ENCODE peak calls at places on chromosome 6, in six cellular contexts. One of them, this sample, is unnamed.

GRCh38 chr6:45148278-45148677 is 179.9 kb upstream of the RUNX2 start:
- DNase-seq in lower leg skin: no peak
- DNase-seq in heart right ventricle: no peak
- DNase-seq in AG04450: no peak
- DNase-seq in uterus: no peak
- DNase-seq in A549: no peak
- DNase-seq in this sample: no peak

GRCh38 chr6:158752613-158753012 is 66.6 kb downstream of the EZR start:
- DNase-seq in lower leg skin: no peak
- DNase-seq in heart right ventricle: peak
- DNase-seq in AG04450: no peak
- DNase-seq in uterus: no peak
- DNase-seq in A549: no peak
- DNase-seq in this sample: no peak

GRCh38 chr6:7085911-7086310 is 21.9 kb upstream of the RREB1 start:
- DNase-seq in lower leg skin: no peak
- DNase-seq in heart right ventricle: peak
- DNase-seq in AG04450: no peak
- DNase-seq in uterus: peak
- DNase-seq in A549: no peak
- DNase-seq in this sample: peak

GRCh38 chr6:105993769-105994521 is 92.2 kb upstream of the PRDM1 start:
- DNase-seq in lower leg skin: peak
- DNase-seq in heart right ventricle: peak
- DNase-seq in AG04450: no peak
- DNase-seq in uterus: peak
- DNase-seq in A549: no peak
- DNase-seq in this sample: peak

GRCh38 chr6:129671442-129672344 is 38.3 kb downstream of the ARHGAP18 start:
- DNase-seq in lower leg skin: no peak
- DNase-seq in heart right ventricle: no peak
- DNase-seq in AG04450: no peak
- DNase-seq in uterus: no peak
- DNase-seq in A549: no peak
- DNase-seq in this sample: no peak

GRCh38 chr6:83884523-83884922 is 25.0 kb downstream of the CYB5R4 start:
- DNase-seq in lower leg skin: no peak
- DNase-seq in heart right ventricle: no peak
- DNase-seq in AG04450: no peak
- DNase-seq in uterus: no peak
- DNase-seq in A549: peak
- DNase-seq in this sample: no peak

GRCh38 chr6:130680118-130680517 is 147.1 kb upstream of the SMLR1 start:
- DNase-seq in lower leg skin: no peak
- DNase-seq in heart right ventricle: no peak
- DNase-seq in AG04450: no peak
- DNase-seq in uterus: no peak
- DNase-seq in A549: no peak
- DNase-seq in this sample: no peak

GRCh38 chr6:12408752-12409151 is 118.6 kb downstream of the EDN1 start:
- DNase-seq in lower leg skin: no peak
- DNase-seq in heart right ventricle: no peak
- DNase-seq in AG04450: no peak
- DNase-seq in uterus: no peak
- DNase-seq in A549: no peak
- DNase-seq in this sample: no peak

GRCh38 chr6:159577564-159577963 is 115.5 kb downstream of the SOD2 start:
- DNase-seq in lower leg skin: no peak
- DNase-seq in heart right ventricle: no peak
- DNase-seq in AG04450: no peak
- DNase-seq in uterus: no peak
- DNase-seq in A549: no peak
- DNase-seq in this sample: no peak

GRCh38 chr6:51410453-51410852 is 591.8 kb downstream of the TFAP2B start:
- DNase-seq in lower leg skin: no peak
- DNase-seq in heart right ventricle: no peak
- DNase-seq in AG04450: no peak
- DNase-seq in uterus: no peak
- DNase-seq in A549: no peak
- DNase-seq in this sample: no peak
- H3K4me3 ChIP-seq in lower leg skin: no peak
- H3K4me3 ChIP-seq in heart right ventricle: no peak
- H3K4me3 ChIP-seq in AG04450: no peak
- H3K4me3 ChIP-seq in uterus: no peak
- H3K4me3 ChIP-seq in A549: no peak
- H3K4me3 ChIP-seq in this sample: no peak

DNA sequence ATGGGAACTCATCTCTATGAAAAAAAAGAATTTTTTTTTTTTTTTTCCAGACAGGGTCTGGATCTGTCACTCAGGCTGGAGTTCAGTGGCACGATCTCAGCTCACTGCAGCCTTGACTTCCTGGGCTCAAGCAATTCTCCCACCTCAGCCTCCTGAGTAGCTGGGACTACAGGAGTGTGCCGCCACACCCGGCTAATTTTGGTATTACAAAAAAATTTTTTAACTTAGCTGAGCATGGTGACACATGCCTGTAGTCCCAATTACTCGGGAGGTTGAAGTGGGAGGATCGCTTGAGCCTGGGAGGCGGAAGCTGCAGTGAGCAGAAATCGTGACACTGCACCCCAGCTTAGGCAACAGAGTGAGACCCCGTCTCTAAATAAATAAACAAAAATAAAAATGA is 7.5 kb downstream of the DEF6 start:
- DNase-seq in lower leg skin: no peak
- DNase-seq in heart right ventricle: no peak
- DNase-seq in AG04450: no peak
- DNase-seq in uterus: no peak
- DNase-seq in A549: no peak
- DNase-seq in this sample: no peak
- TF ChIP-seq CTCF in lower leg skin: no peak
- TF ChIP-seq CTCF in heart right ventricle: no peak
- TF ChIP-seq CTCF in AG04450: no peak
- TF ChIP-seq CTCF in uterus: no peak
- TF ChIP-seq CTCF in A549: no peak
- TF ChIP-seq CTCF in this sample: no peak

DNA sequence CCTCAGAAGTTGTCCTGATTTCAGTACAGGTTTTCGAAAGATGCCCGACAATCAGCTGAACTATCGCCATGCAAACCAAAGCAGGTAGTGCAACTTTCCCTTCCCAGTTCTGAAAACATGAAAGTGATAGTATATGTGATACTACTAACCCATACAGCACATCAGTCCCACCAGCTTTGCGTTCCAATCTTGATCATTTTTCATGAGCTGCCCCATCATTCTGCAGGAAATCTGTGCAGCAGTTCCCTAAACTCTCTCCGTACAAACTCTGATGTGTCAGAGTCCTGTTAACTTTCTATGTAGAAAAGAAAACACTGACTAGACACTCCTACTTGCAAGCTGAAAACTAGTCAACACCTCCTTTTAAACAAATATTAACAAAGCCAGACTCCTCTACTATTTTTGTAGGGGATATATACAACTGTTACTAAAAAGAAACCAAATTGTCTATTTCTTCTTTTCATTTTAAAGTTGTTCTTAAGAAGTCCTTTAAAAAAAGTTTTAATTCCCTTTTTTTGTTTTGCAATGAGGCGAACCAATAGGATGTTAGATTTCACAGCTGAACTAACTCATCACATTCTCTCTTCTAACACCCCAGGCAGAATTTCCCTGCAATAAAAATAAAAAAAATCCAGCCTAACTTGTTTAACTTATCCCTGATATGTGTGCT is 99.6 kb upstream of the DST start:
- DNase-seq in lower leg skin: no peak
- DNase-seq in heart right ventricle: no peak
- DNase-seq in AG04450: no peak
- DNase-seq in uterus: no peak
- DNase-seq in A549: no peak
- DNase-seq in this sample: no peak
- H3K4me3 ChIP-seq in lower leg skin: no peak
- H3K4me3 ChIP-seq in heart right ventricle: peak
- H3K4me3 ChIP-seq in AG04450: peak
- H3K4me3 ChIP-seq in uterus: peak
- H3K4me3 ChIP-seq in A549: no peak
- H3K4me3 ChIP-seq in this sample: peak

GRCh38 chr6:49553353-49553752 is 2.9 kb downstream of the C6orf141 start:
- DNase-seq in lower leg skin: no peak
- DNase-seq in heart right ventricle: no peak
- DNase-seq in AG04450: no peak
- DNase-seq in uterus: no peak
- DNase-seq in A549: no peak
- DNase-seq in this sample: no peak
- TF ChIP-seq CTCF in lower leg skin: no peak
- TF ChIP-seq CTCF in heart right ventricle: no peak
- TF ChIP-seq CTCF in AG04450: no peak
- TF ChIP-seq CTCF in uterus: no peak
- TF ChIP-seq CTCF in A549: no peak
- TF ChIP-seq CTCF in this sample: no peak

DNA sequence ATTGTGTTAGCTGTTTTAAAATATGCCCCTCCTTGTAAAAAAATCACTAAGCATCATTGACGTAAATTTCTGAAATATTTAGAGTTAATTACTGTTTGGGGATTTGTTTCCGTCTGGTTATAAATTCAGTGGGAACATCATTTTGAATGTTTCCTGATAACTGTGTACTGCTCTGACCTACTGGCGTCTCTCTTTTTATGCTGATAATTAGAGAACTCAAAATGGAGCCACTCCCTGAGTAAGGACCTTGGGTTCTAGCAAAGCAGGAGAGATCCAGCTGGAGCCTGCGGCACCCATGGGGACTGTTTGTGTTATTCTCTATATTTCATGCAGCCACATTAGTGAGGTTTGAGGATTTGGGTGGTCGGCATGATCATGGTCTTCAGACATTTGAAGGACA is 124.9 kb downstream of the SOBP start:
- DNase-seq in lower leg skin: no peak
- DNase-seq in heart right ventricle: no peak
- DNase-seq in AG04450: no peak
- DNase-seq in uterus: no peak
- DNase-seq in A549: no peak
- DNase-seq in this sample: no peak
- H3K4me3 ChIP-seq in lower leg skin: no peak
- H3K4me3 ChIP-seq in heart right ventricle: no peak
- H3K4me3 ChIP-seq in AG04450: no peak
- H3K4me3 ChIP-seq in uterus: no peak
- H3K4me3 ChIP-seq in A549: no peak
- H3K4me3 ChIP-seq in this sample: no peak

GRCh38 chr6:57190140-57190539 is 18.0 kb downstream of the BAG2 start:
- DNase-seq in lower leg skin: no peak
- DNase-seq in heart right ventricle: no peak
- DNase-seq in AG04450: no peak
- DNase-seq in uterus: no peak
- DNase-seq in A549: no peak
- DNase-seq in this sample: no peak
- TF ChIP-seq CTCF in lower leg skin: no peak
- TF ChIP-seq CTCF in heart right ventricle: peak
- TF ChIP-seq CTCF in AG04450: peak
- TF ChIP-seq CTCF in uterus: peak
- TF ChIP-seq CTCF in A549: peak
- TF ChIP-seq CTCF in this sample: peak

GRCh38 chr6:96015321-96015790 is 418 bp upstream of the FUT9 start:
- DNase-seq in lower leg skin: no peak
- DNase-seq in heart right ventricle: no peak
- DNase-seq in AG04450: no peak
- DNase-seq in uterus: no peak
- DNase-seq in A549: no peak
- DNase-seq in this sample: no peak
- H3K4me3 ChIP-seq in lower leg skin: no peak
- H3K4me3 ChIP-seq in heart right ventricle: no peak
- H3K4me3 ChIP-seq in AG04450: no peak
- H3K4me3 ChIP-seq in uterus: no peak
- H3K4me3 ChIP-seq in A549: no peak
- H3K4me3 ChIP-seq in this sample: no peak

GRCh38 chr6:143536866-143537691 is 25.6 kb upstream of the FUCA2 start:
- DNase-seq in lower leg skin: peak
- DNase-seq in heart right ventricle: peak
- DNase-seq in AG04450: no peak
- DNase-seq in uterus: peak
- DNase-seq in A549: peak
- DNase-seq in this sample: peak
- TF ChIP-seq CTCF in lower leg skin: no peak
- TF ChIP-seq CTCF in heart right ventricle: peak
- TF ChIP-seq CTCF in AG04450: peak
- TF ChIP-seq CTCF in uterus: no peak
- TF ChIP-seq CTCF in A549: peak
- TF ChIP-seq CTCF in this sample: no peak

GRCh38 chr6:137872071-137872470 is 5.0 kb downstream of the TNFAIP3 start:
- DNase-seq in lower leg skin: no peak
- DNase-seq in heart right ventricle: no peak
- DNase-seq in AG04450: no peak
- DNase-seq in uterus: no peak
- DNase-seq in A549: no peak
- DNase-seq in this sample: no peak

GRCh38 chr6:137870286-137870685 is 3.2 kb downstream of the TNFAIP3 start:
- DNase-seq in lower leg skin: no peak
- DNase-seq in heart right ventricle: no peak
- DNase-seq in AG04450: no peak
- DNase-seq in uterus: no peak
- DNase-seq in A549: no peak
- DNase-seq in this sample: no peak

GRCh38 chr6:137869781-137870180 is 2.7 kb downstream of the TNFAIP3 start:
- DNase-seq in lower leg skin: no peak
- DNase-seq in heart right ventricle: no peak
- DNase-seq in AG04450: no peak
- DNase-seq in uterus: no peak
- DNase-seq in A549: no peak
- DNase-seq in this sample: no peak

GRCh38 chr6:137870744-137871247 is 3.7 kb downstream of the TNFAIP3 start:
- DNase-seq in lower leg skin: no peak
- DNase-seq in heart right ventricle: no peak
- DNase-seq in AG04450: no peak
- DNase-seq in uterus: no peak
- DNase-seq in A549: no peak
- DNase-seq in this sample: no peak

DNA sequence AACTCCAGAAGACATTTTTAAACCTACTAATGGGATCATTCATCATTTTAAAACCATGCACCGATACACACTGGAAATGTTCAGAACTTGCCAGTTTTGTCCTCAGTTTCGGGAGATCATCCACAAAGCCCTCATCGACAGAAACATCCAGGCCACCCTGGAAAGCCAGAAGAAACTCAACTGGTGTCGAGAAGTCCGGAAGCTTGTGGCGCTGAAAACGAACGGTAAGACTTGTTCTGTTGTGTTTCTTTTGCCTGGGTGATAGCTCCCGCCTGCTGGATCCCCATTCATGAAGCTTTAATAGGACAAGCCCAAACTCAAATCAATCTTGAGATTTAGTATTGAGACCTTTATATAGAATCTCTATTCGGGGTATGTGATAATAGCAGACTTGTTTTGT is 4.2 kb downstream of the TNFAIP3 start:
- DNase-seq in lower leg skin: no peak
- DNase-seq in heart right ventricle: no peak
- DNase-seq in AG04450: no peak
- DNase-seq in uterus: no peak
- DNase-seq in A549: no peak
- DNase-seq in this sample: no peak
- H3K4me3 ChIP-seq in lower leg skin: no peak
- H3K4me3 ChIP-seq in heart right ventricle: peak
- H3K4me3 ChIP-seq in AG04450: no peak
- H3K4me3 ChIP-seq in uterus: peak
- H3K4me3 ChIP-seq in A549: no peak
- H3K4me3 ChIP-seq in this sample: no peak

GRCh38 chr6:100126682-100127484 is 132.9 kb upstream of the MCHR2 start:
- DNase-seq in lower leg skin: no peak
- DNase-seq in heart right ventricle: no peak
- DNase-seq in AG04450: no peak
- DNase-seq in uterus: no peak
- DNase-seq in A549: no peak
- DNase-seq in this sample: no peak
- TF ChIP-seq CTCF in lower leg skin: no peak
- TF ChIP-seq CTCF in heart right ventricle: no peak
- TF ChIP-seq CTCF in AG04450: no peak
- TF ChIP-seq CTCF in uterus: no peak
- TF ChIP-seq CTCF in A549: no peak
- TF ChIP-seq CTCF in this sample: no peak